ENCODE peak calls at places on chromosomes 4 and X, in seven cellular contexts. E, F, O, J, N, D and C are unnamed samples.

GRCh38 chr4:184816962-184817361 is 8.8 kb downstream of the ACSL1 start:
- DNase-seq in J (no peak), D (no peak), E (no peak), N (no peak), O (no peak), F (no peak), C (no peak)

GRCh38 chr4:72975488-72975784 is 94.1 kb downstream of the COX18 start:
- DNase-seq in E (no peak), J (no peak), F (peak), D (peak), O (no peak), N (no peak), C (no peak)

GRCh38 chr4:130478406-130478805 is 1382.5 kb downstream of the C4orf33 start:
- DNase-seq in O (no peak), E (no peak), J (no peak), D (peak), F (peak), N (no peak), C (peak)

GRCh38 chr4:40763228-40763716 is 13.5 kb downstream of the NSUN7 start:
- DNase-seq in E (no peak), F (peak), O (no peak), N (no peak), J (no peak), D (peak), C (peak)

GRCh38 chr4:125891597-125892258 is 577.0 kb downstream of the FAT4 start:
- DNase-seq in F (peak), J (peak), N (no peak), O (no peak), E (no peak), D (peak), C (peak)

GRCh38 chrX:2183193-2183725 is 317.5 kb downstream of the DHRSX start:
- DNase-seq in D (no peak), E (no peak), N (peak), J (no peak), O (no peak), F (no peak), C (no peak)

GRCh38 chrX:120642871-120643270 is 13.0 kb upstream of the C1GALT1C1 start:
- DNase-seq in F (no peak), E (no peak), O (no peak), N (no peak), J (no peak), D (no peak), C (no peak)

GRCh38 chr4:16227462-16227868 is 1.2 kb upstream of the TAPT1 start:
- DNase-seq in N (no peak), F (peak), D (peak), J (no peak), O (peak), E (no peak), C (peak)

GRCh38 chr4:62711575-62711974 is 1511.4 kb downstream of the ADGRL3 start:
- DNase-seq in O (no peak), E (no peak), J (no peak), N (no peak), F (no peak), D (no peak), C (no peak)

GRCh38 chrX:54447461-54447860 is 7.3 kb downstream of the TSR2 start:
- DNase-seq in N (peak), D (peak), E (no peak), F (peak), J (no peak), O (no peak), C (no peak)

GRCh38 chr4:57460967-57461366 is 350.8 kb upstream of the IGFBP7 start:
- DNase-seq in N (no peak), J (no peak), D (no peak), F (no peak), O (no peak), E (no peak), C (no peak)

GRCh38 chr4:46388860-46389259 is 1.1 kb downstream of the GABRA2 start:
- DNase-seq in O (no peak), J (no peak), N (no peak), D (no peak), E (no peak), F (no peak), C (no peak)

GRCh38 chr4:9996319-9997110 is 24.8 kb downstream of the SLC2A9 start:
- DNase-seq in D (no peak), O (no peak), F (peak), N (no peak), E (no peak), J (no peak), C (no peak)

GRCh38 chr4:121873604-121874003 is 3.3 kb upstream of the BBS7 start:
- DNase-seq in J (no peak), D (no peak), F (no peak), N (no peak), O (no peak), E (no peak), C (no peak)

GRCh38 chrX:132592880-132593279 is 104.0 kb upstream of the MBNL3 start:
- DNase-seq in O (no peak), N (no peak), J (no peak), D (peak), F (peak), E (no peak), C (no peak)

GRCh38 chrX:79364306-79364705 is 2.8 kb downstream of the ITM2A start:
- DNase-seq in E (no peak), N (no peak), J (no peak), F (no peak), D (no peak), O (no peak), C (no peak)

GRCh38 chr4:84710520-84710919 is 127.6 kb downstream of the CDS1 start:
- DNase-seq in N (no peak), E (no peak), D (no peak), F (no peak), O (no peak), J (no peak), C (no peak)

GRCh38 chr4:11418610-11419009 is 10.1 kb downstream of the HS3ST1 start:
- DNase-seq in D (no peak), J (no peak), F (peak), E (no peak), O (no peak), N (no peak), C (no peak)

GRCh38 chr4:156169861-156170260 is 216.2 kb upstream of the CTSO start:
- DNase-seq in D (peak), E (no peak), N (no peak), F (no peak), O (no peak), J (no peak), C (no peak)

GRCh38 chr4:84481077-84481878 is 17.8 kb downstream of the NKX6-1 start:
- DNase-seq in E (no peak), J (no peak), N (no peak), O (no peak), D (no peak), F (no peak), C (no peak)

GRCh38 chr4:139922625-139923024 is 231.4 kb downstream of the MAML3 start:
- DNase-seq in O (no peak), N (no peak), J (peak), D (peak), E (no peak), F (peak), C (peak)

GRCh38 chr4:40990899-40991265 is 223.5 kb downstream of the APBB2 start:
- DNase-seq in D (no peak), E (no peak), N (no peak), F (no peak), J (no peak), O (no peak), C (no peak)

GRCh38 chr4:92106816-92107215 is 196.9 kb upstream of the GRID2 start:
- DNase-seq in J (no peak), N (no peak), O (no peak), F (no peak), D (peak), E (no peak), C (no peak)
- H3K4me3 ChIP-seq in J (no peak), N (no peak), O (no peak), F (no peak), D (no peak), E (no peak), C (no peak)

DNA sequence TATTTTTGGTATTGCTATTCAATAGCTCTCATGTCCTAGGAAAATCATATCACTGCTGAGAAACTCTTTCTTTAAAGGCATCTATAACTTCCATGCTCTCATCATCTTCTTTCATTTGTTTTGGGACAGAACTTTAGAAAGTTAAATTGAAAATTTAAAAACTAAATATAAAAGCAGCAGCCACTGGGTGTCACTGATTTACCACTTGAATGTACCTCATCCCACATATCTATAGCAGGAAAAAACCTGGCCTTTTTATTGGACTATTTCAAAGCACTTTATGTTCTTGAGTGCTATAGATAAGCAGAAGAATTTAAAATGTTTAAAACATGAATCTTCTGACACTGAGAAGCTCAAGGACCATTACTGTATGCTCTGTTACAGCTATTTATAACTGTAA is 165.3 kb upstream of the TTC29 start:
- DNase-seq in E (no peak), D (peak), F (peak), O (no peak), J (no peak), N (no peak), C (peak)
- TF ChIP-seq CTCF in E (peak), D (peak), F (peak), O (peak), J (no peak), N (peak), C (no peak)

DNA sequence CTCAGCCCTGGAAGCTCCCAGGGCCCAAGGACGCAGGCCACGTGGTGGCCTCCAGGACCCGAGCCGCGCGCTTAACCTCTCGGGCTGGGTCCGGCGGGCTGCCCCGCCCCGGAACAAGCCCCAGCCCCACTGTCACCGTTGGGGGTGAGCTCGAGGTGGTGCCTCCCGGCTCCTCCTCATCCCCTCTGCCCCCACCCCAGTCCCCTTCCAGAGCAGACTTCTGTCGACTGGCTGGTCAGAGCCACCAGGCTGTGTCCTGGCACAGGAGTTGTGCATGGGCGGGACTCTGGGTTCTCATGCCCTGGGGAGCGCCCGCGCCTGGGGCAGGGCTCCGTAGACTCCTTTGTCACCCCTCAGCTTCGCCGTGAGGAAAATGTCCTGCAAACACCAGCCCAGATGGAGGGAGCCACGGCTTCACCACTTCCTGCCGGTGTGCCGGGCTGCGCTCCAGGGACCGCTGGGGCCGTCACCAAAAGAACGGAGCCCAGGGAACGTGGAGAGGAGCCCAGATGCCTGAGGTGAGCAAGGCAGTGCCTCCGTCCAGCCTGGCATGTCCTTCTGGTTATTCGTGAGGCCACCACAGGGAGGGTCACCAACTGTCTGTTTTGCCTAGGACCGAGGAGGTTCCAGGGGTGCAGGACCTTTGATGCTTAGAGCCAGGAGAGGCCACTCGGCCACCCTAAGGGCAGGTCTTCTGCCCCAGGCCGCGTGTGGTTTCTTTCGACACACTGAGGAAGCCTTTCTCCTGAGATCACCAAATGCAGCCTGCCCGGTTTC is 7.1 kb upstream of the RGS12 start:
- DNase-seq in J (peak), O (peak), N (no peak), D (peak), E (peak), F (peak), C (peak)
- H3K4me3 ChIP-seq in J (no peak), O (peak), N (no peak), D (no peak), E (peak), F (no peak), C (no peak)

GRCh38 chr4:44448548-44449443 is at the start of gene KCTD8:
- DNase-seq in O (peak), D (peak), J (peak), N (peak), E (peak), F (peak), C (peak)

GRCh38 chr4:44446801-44447562 is 1.6 kb downstream of the KCTD8 start:
- DNase-seq in J (no peak), D (no peak), E (no peak), F (no peak), O (peak), N (no peak), C (no peak)

GRCh38 chr4:44446191-44446590 is 2.4 kb downstream of the KCTD8 start:
- DNase-seq in F (peak), O (no peak), E (no peak), J (no peak), D (no peak), N (no peak), C (no peak)

GRCh38 chr4:44447563-44448504 is 775 bp downstream of the KCTD8 start:
- DNase-seq in F (peak), N (no peak), E (no peak), O (peak), D (peak), J (no peak), C (peak)
- TF ChIP-seq CTCF in F (no peak), N (no peak), E (no peak), O (no peak), D (no peak), J (peak), C (no peak)